ENCODE peak calls at places on chromosomes 16 and 17, in seven cellular contexts. P is psoas muscle, G is foreskin fibroblast, I is kidney, Z is thoracic aorta, E is BJ, T is SK-N-SH. V is an unnamed sample.

GRCh38 chr17:3893003-3893719 is at the start of gene CAMKK1:
- DNase-seq in T (peak; percentile 99), G (peak; percentile 96), P (peak; percentile 93), E (no peak), Z (peak; percentile 40), I (peak; percentile 96), V (no peak)

GRCh38 chr16:17013067-17013466 is 457.7 kb downstream of the XYLT1 start:
- DNase-seq in T (no peak), Z (no peak), E (no peak), I (no peak), P (no peak), G (no peak), V (no peak)

GRCh38 chr16:66869424-66869823 is 10.9 kb upstream of the PDP2 start:
- DNase-seq in T (no peak), I (peak; percentile 14), E (no peak), Z (no peak), P (no peak), G (no peak), V (no peak)

GRCh38 chr17:1244606-1245012 is 25.6 kb upstream of the BHLHA9 start:
- DNase-seq in E (no peak), G (no peak), T (no peak), I (no peak), P (no peak), Z (no peak), V (peak; percentile 60)

GRCh38 chr16:66899310-66899944 is 19.1 kb downstream of the PDP2 start:
- DNase-seq in I (peak; percentile 71), T (peak; percentile 18), G (peak; percentile 56), E (no peak), Z (no peak), P (no peak), V (no peak)

GRCh38 chr17:2172447-2172938 is 117.6 kb downstream of the HIC1 start:
- DNase-seq in T (no peak), I (no peak), Z (no peak), P (peak; percentile 31), G (peak; percentile 90), E (no peak), V (no peak)

GRCh38 chr17:66809408-66809807 is 25.5 kb upstream of the CACNG5 start:
- DNase-seq in E (no peak), Z (no peak), G (no peak), T (no peak), P (no peak), I (no peak), V (no peak)

GRCh38 chr17:82089723-82090548 is 8.1 kb downstream of the FASN start:
- DNase-seq in I (peak; percentile 68), Z (no peak), G (no peak), P (peak; percentile 10), E (no peak), T (no peak), V (no peak)

GRCh38 chr17:72150632-72151460 is 30.0 kb downstream of the SOX9 start:
- DNase-seq in G (no peak), E (no peak), P (no peak), I (no peak), Z (no peak), T (no peak), V (no peak)

GRCh38 chr16:27817038-27817437 is 246.5 kb downstream of the GSG1L start:
- DNase-seq in Z (no peak), T (peak; percentile 4), E (no peak), P (no peak), I (no peak), G (no peak), V (no peak)

GRCh38 chr16:27977966-27978365 is 85.5 kb downstream of the GSG1L start:
- DNase-seq in Z (no peak), I (no peak), G (no peak), E (no peak), P (no peak), T (no peak), V (no peak)

GRCh38 chr16:64596196-64596595 is 525.7 kb downstream of the CDH11 start:
- DNase-seq in Z (no peak), P (no peak), E (no peak), T (no peak), G (no peak), I (no peak), V (no peak)

GRCh38 chr17:27290916-27291598 is 2.9 kb upstream of the WSB1 start:
- DNase-seq in Z (no peak), E (no peak), I (no peak), P (no peak), T (no peak), G (no peak), V (no peak)

GRCh38 chr17:16415031-16415924 is at the start of gene TRPV2:
- DNase-seq in Z (no peak), G (no peak), E (no peak), I (no peak), P (no peak), T (peak; percentile 23), V (no peak)

GRCh38 chr17:16972346-16972745 is 428 bp upstream of the TNFRSF13B start:
- DNase-seq in P (no peak), I (no peak), Z (no peak), T (no peak), G (no peak), E (no peak), V (no peak)

GRCh38 chr16:58500329-58501241 is 642 bp downstream of the NDRG4 start:
- DNase-seq in P (no peak), T (peak; percentile 69), G (peak; percentile 22), I (peak; percentile 76), E (no peak), Z (no peak), V (no peak)

GRCh38 chr17:9900019-9900594 is 5.0 kb downstream of the RCVRN start:
- DNase-seq in Z (no peak), P (no peak), T (no peak), E (no peak), I (no peak), G (peak; percentile 10), V (no peak)

GRCh38 chr17:1714980-1715802 is 5.0 kb upstream of the TLCD2 start:
- DNase-seq in E (peak; percentile 60), P (peak; percentile 96), T (peak; percentile 62), I (peak; percentile 97), Z (peak; percentile 82), G (peak; percentile 98), V (no peak)

GRCh38 chr17:57577751-57578607 is 167.1 kb downstream of the CCDC182 start:
- DNase-seq in I (peak; percentile 65), G (peak; percentile 81), P (peak; percentile 40), T (peak; percentile 47), Z (no peak), E (no peak), V (peak; percentile 51)

GRCh38 chr16:50284131-50284911 is 18.0 kb downstream of the ADCY7 start:
- DNase-seq in T (peak; percentile 82), P (peak; percentile 43), E (no peak), Z (no peak), I (no peak), G (no peak), V (no peak)

GRCh38 chr16:1073262-1073558 is 663 bp downstream of the SSTR5 start:
- DNase-seq in I (no peak), G (no peak), P (no peak), T (no peak), E (no peak), Z (no peak), V (no peak)
- H3K4me3 ChIP-seq in I (no peak overlapping the region), G (no peak overlapping the region), P (no peak overlapping the region), T (no peak overlapping the region), E (no peak overlapping the region), Z (no peak overlapping the region), V (no peak overlapping the region)

DNA sequence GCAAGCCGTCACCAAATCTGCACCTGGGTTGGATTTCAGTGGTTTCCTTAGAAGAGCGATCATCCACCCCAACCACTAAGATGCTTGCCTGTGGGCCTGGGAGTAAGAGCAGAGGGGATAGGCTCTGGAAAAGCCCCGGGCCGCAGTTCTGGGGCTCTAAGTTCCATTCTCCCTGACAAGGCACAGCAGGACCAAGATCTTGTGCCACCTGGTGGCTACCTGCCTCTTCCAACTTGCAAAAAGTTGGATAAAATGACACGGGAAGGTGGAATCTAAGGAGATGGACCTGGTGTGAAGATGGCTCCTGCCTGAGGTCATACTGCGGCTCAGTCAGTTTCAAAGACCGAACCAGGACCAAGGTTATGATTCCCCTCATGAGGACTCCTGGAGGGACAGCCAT is 42.3 kb downstream of the ABCC12 start:
- DNase-seq in G (no peak), E (no peak), P (no peak), I (no peak), T (peak; percentile 33), Z (no peak), V (no peak)
- TF ChIP-seq CTCF in G (peak; percentile 4), E (no peak), P (no peak), I (no peak), T (peak; percentile 23), Z (no peak), V (peak; percentile 34)

GRCh38 chr16:14502932-14503741 is 126.9 kb downstream of the PARN start:
- DNase-seq in Z (no peak), E (no peak), I (no peak), P (no peak), G (no peak), T (no peak), V (no peak)

GRCh38 chr16:14500791-14501190 is 129.3 kb downstream of the PARN start:
- DNase-seq in P (no peak), I (no peak), E (no peak), Z (no peak), G (peak; percentile 64), T (no peak), V (no peak)

GRCh38 chr16:14499110-14499509 is 130.9 kb downstream of the PARN start:
- DNase-seq in T (no peak), I (no peak), Z (no peak), G (no peak), P (no peak), E (no peak), V (no peak)

GRCh38 chr16:14502256-14502875 is 127.7 kb downstream of the PARN start:
- DNase-seq in Z (no peak), G (no peak), P (no peak), T (no peak), E (no peak), I (no peak), V (no peak)

DNA sequence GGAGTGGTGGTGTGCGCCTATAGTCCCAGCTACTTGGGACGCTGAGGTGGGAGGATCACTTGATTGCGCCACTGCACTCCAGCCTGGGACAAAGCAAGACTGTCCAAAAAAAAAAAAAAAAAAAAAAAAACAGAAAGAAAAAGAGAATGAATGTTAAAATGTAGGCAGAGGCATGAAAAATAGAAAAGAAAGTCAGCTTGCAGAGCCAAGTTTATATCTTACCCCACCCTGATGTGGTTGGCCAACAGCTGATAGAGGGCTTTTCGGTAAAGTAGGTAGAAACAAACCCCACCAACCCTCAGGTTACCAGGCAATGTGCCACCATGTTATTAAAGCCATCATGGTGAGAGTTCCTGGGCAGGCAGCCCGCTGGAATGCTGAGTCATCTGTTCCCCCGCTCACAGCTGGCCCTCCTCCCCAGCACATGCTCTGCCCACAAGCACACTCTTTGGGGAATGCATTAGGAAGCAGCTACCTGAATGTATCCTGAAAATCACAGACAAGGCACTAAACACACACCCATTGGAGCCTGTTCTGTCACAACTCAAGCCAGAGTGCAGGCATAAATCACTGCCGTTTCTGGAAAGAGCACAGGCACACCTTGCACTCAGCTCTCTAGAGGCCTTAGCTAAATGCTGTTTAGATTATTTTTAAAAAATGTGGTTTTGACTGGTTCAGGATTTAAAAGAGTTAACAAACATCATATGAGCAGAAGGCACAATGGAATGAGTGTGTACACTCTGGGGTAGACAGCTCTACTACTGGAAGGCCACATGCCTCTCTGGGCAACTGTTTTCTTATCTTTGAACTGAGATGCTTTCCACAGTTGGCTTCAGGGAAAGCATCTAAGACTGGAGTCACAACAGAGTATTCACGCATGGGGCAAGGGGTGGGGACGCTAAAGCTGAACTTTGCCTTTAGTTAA is 128.5 kb downstream of the PARN start:
- DNase-seq in E (peak; percentile 78), P (peak; percentile 90), T (peak; percentile 42), Z (peak; percentile 77), I (peak; percentile 92), G (peak; percentile 97), V (peak; percentile 89)
- H3K4me3 ChIP-seq in E (no peak overlapping the region), P (peak overlapping the region; percentile 16), T (no peak overlapping the region), Z (no peak overlapping the region), I (no peak overlapping the region), G (peak overlapping the region; percentile 2), V (no peak overlapping the region)

GRCh38 chr17:44901323-44901965 is 2.2 kb upstream of the EFTUD2 start:
- DNase-seq in G (peak; percentile 87), I (no peak), T (no peak), E (no peak), Z (no peak), P (no peak), V (no peak)
- TF ChIP-seq CTCF in G (peak; percentile 14), I (no peak), T (peak; percentile 53), E (peak; percentile 42), Z (no peak), P (no peak), V (peak; percentile 19)

V was measured in retinal pigment epithelial cell.